ENCODE peak calls at places on chromosomes 16 and 17, in six cellular contexts. One of them, this sample, is unnamed.

GRCh38 chr16:58098207-58099096 is 30.7 kb downstream of the CFAP20 start:
- DNase-seq in right atrium auricular region: no peak
- DNase-seq in colonic mucosa: no peak
- DNase-seq in HAP-1: no peak
- DNase-seq in ovary: no peak
- DNase-seq in cardiac muscle cell: no peak
- DNase-seq in this sample: no peak

GRCh38 chr17:62030264-62030663 is 34.8 kb downstream of the MED13 start:
- DNase-seq in right atrium auricular region: no peak
- DNase-seq in colonic mucosa: no peak
- DNase-seq in HAP-1: no peak
- DNase-seq in ovary: no peak
- DNase-seq in cardiac muscle cell: no peak
- DNase-seq in this sample: no peak

GRCh38 chr17:880074-880870 is 98.1 kb downstream of the MRM3 start:
- DNase-seq in right atrium auricular region: no peak
- DNase-seq in colonic mucosa: no peak
- DNase-seq in HAP-1: no peak
- DNase-seq in ovary: no peak
- DNase-seq in cardiac muscle cell: no peak
- DNase-seq in this sample: no peak

GRCh38 chr17:82235775-82236141 is 6.9 kb downstream of the SLC16A3 start:
- DNase-seq in right atrium auricular region: no peak
- DNase-seq in colonic mucosa: peak; percentile 45
- DNase-seq in HAP-1: no peak
- DNase-seq in ovary: peak; percentile 73
- DNase-seq in cardiac muscle cell: no peak
- DNase-seq in this sample: no peak

GRCh38 chr16:46649571-46649970 is 28.4 kb upstream of the SHCBP1 start:
- DNase-seq in right atrium auricular region: peak; percentile 84
- DNase-seq in colonic mucosa: peak; percentile 31
- DNase-seq in HAP-1: no peak
- DNase-seq in ovary: no peak
- DNase-seq in cardiac muscle cell: no peak
- DNase-seq in this sample: no peak

GRCh38 chr17:69428252-69428980 is 13.9 kb downstream of the MAP2K6 start:
- DNase-seq in right atrium auricular region: no peak
- DNase-seq in colonic mucosa: peak; percentile 70
- DNase-seq in HAP-1: no peak
- DNase-seq in ovary: no peak
- DNase-seq in cardiac muscle cell: no peak
- DNase-seq in this sample: no peak

GRCh38 chr17:5031365-5032082 is 3.7 kb downstream of the SLC52A1 start:
- DNase-seq in right atrium auricular region: peak; percentile 76
- DNase-seq in colonic mucosa: peak; percentile 90
- DNase-seq in HAP-1: peak; percentile 92
- DNase-seq in ovary: peak; percentile 82
- DNase-seq in cardiac muscle cell: peak; percentile 88
- DNase-seq in this sample: peak; percentile 77

GRCh38 chr17:45221081-45221996 is at the start of gene FMNL1:
- DNase-seq in right atrium auricular region: no peak
- DNase-seq in colonic mucosa: peak; percentile 47
- DNase-seq in HAP-1: peak; percentile 43
- DNase-seq in ovary: no peak
- DNase-seq in cardiac muscle cell: no peak
- DNase-seq in this sample: no peak

GRCh38 chr17:57623620-57624019 is 121.5 kb downstream of the CCDC182 start:
- DNase-seq in right atrium auricular region: no peak
- DNase-seq in colonic mucosa: no peak
- DNase-seq in HAP-1: no peak
- DNase-seq in ovary: peak; percentile 16
- DNase-seq in cardiac muscle cell: no peak
- DNase-seq in this sample: no peak

GRCh38 chr17:74190807-74191206 is 12.7 kb upstream of the RPL38 start:
- DNase-seq in right atrium auricular region: no peak
- DNase-seq in colonic mucosa: no peak
- DNase-seq in HAP-1: no peak
- DNase-seq in ovary: no peak
- DNase-seq in cardiac muscle cell: peak; percentile 79
- DNase-seq in this sample: peak; percentile 71

DNA sequence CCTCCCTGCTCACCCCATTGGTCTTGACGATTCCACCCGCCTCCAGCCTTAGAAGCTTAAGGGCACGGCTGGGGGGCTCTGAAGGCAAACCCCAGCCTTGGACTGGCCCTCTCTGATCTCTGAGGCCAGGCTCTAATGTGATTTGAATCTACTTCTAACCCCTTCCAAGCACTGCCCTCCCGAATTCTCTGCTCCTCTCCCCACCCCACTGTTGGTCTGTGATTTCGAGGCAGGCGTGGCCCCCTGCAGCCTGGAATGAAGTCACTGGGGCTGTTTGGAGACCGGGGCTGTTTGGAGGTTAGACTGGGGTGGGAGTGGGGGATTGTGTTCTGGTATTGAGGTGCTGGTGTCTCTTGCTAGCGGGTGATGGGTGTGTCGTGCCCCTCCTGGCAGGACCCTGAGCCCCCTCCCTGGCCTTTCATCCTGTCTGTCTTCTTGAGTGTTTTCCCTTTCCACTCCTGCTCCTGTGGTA is 2.2 kb downstream of the GRB7 start:
- DNase-seq in right atrium auricular region: no peak
- DNase-seq in colonic mucosa: no peak
- DNase-seq in HAP-1: no peak
- DNase-seq in ovary: no peak
- DNase-seq in cardiac muscle cell: no peak
- DNase-seq in this sample: no peak
- H3K4me3 ChIP-seq in right atrium auricular region: no peak overlapping the region
- H3K4me3 ChIP-seq in colonic mucosa: peak overlapping the region; percentile 40
- H3K4me3 ChIP-seq in HAP-1: no peak overlapping the region
- H3K4me3 ChIP-seq in ovary: peak overlapping the region; percentile 11
- H3K4me3 ChIP-seq in cardiac muscle cell: no peak overlapping the region
- H3K4me3 ChIP-seq in this sample: peak overlapping the region; percentile 73

GRCh38 chr17:75271955-75272847 is 1.2 kb upstream of the MIF4GD start:
- DNase-seq in right atrium auricular region: no peak
- DNase-seq in colonic mucosa: no peak
- DNase-seq in HAP-1: no peak
- DNase-seq in ovary: peak; percentile 56
- DNase-seq in cardiac muscle cell: no peak
- DNase-seq in this sample: no peak
- H3K4me3 ChIP-seq in right atrium auricular region: peak overlapping the region; percentile 68
- H3K4me3 ChIP-seq in colonic mucosa: peak overlapping the region; percentile 92
- H3K4me3 ChIP-seq in HAP-1: peak overlapping the region; percentile 79
- H3K4me3 ChIP-seq in ovary: peak overlapping the region; percentile 82
- H3K4me3 ChIP-seq in cardiac muscle cell: peak overlapping the region; percentile 94
- H3K4me3 ChIP-seq in this sample: peak overlapping the region; percentile 97

DNA sequence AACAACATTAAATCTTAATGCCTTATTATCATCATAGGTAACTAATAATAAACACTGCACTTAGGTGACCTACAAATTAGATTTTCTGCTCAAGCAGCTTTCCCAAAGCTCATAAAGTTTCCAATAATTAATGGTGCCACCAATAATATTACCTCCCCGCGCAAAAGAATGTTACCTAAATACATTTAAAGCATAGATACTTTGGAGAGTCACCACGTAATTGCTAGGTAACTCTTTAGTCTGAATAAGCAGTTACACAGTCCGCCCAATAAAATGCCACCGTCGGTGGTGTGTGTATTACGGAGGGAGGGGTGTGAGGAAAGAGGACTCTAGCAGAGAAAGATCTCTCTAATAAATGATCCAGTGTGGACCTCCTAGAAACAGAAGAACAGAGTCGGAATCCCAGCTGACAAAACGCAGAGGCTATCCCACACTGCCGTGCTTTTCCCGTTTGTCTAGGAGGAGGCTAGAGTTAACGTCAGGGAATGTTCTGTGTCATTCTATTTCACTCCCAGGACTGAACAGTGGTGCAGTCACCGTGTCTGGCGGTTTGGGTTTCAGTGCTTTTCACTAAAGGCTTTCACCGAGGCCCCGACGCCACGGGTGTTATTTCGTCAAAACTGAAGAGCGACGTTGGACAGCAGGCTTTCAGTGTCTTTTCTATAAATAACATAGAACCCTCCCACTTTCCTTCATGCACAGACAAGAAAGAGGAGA is 644 bp downstream of the RNFT1 start:
- DNase-seq in right atrium auricular region: peak; percentile 65
- DNase-seq in colonic mucosa: peak; percentile 50
- DNase-seq in HAP-1: peak; percentile 44
- DNase-seq in ovary: no peak
- DNase-seq in cardiac muscle cell: peak; percentile 58
- DNase-seq in this sample: peak; percentile 46
- H3K4me3 ChIP-seq in right atrium auricular region: peak overlapping the region; percentile 92
- H3K4me3 ChIP-seq in colonic mucosa: peak overlapping the region; percentile 81
- H3K4me3 ChIP-seq in HAP-1: peak overlapping the region; percentile 93
- H3K4me3 ChIP-seq in ovary: peak overlapping the region; percentile 79
- H3K4me3 ChIP-seq in cardiac muscle cell: peak overlapping the region; percentile 62
- H3K4me3 ChIP-seq in this sample: peak overlapping the region; percentile 71

GRCh38 chr16:19853973-19854876 is 30.4 kb downstream of the GPRC5B start:
- DNase-seq in right atrium auricular region: no peak
- DNase-seq in colonic mucosa: no peak
- DNase-seq in HAP-1: peak; percentile 26
- DNase-seq in ovary: no peak
- DNase-seq in cardiac muscle cell: no peak
- DNase-seq in this sample: no peak

GRCh38 chr16:19856120-19856519 is 28.5 kb downstream of the GPRC5B start:
- DNase-seq in right atrium auricular region: no peak
- DNase-seq in colonic mucosa: no peak
- DNase-seq in HAP-1: no peak
- DNase-seq in ovary: no peak
- DNase-seq in cardiac muscle cell: no peak
- DNase-seq in this sample: no peak

GRCh38 chr16:19850131-19850817 is 34.4 kb downstream of the GPRC5B start:
- DNase-seq in right atrium auricular region: no peak
- DNase-seq in colonic mucosa: no peak
- DNase-seq in HAP-1: no peak
- DNase-seq in ovary: no peak
- DNase-seq in cardiac muscle cell: no peak
- DNase-seq in this sample: no peak

GRCh38 chr16:19851476-19851875 is 33.2 kb downstream of the GPRC5B start:
- DNase-seq in right atrium auricular region: no peak
- DNase-seq in colonic mucosa: no peak
- DNase-seq in HAP-1: no peak
- DNase-seq in ovary: no peak
- DNase-seq in cardiac muscle cell: no peak
- DNase-seq in this sample: no peak

DNA sequence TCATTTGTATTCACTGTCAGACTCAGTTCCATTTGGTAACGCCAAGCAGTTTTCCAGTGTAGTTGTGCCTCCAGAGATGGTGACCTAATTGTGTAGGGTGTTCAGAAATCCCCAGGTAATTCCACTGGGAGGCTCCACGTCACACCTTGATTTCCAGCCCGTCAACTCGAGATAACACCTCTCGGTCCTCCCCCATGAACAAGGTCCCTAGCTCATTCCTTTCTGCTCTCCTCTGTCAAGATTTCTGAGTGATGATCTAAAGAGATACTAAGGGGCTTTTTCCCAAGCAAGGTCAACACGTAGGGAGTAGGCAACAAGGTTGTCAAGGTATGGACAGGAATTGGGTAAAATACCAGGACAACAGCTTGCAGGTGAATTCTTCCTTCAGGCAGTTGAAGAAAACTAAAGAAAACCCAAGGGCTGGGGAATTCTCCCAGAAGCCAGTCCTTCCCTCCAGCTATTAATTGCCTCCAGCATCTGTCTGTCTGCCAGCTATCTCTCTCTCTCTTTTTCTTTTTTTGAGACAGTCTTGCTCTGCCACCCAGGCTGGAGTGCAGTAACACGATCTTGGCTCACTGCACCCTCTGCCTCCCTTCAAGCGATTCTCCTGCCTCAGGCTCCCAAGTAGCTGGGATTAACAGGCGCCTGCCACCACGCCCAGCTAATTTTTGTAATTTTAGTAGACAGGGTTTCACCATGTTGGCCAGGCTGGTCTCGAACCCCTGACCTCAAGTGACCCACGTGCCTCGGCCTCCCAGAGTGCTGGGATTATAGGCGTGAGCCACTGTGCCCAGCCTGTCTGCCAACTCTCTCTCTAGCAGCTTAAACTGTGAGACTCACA is 31.3 kb downstream of the GPRC5B start:
- DNase-seq in right atrium auricular region: no peak
- DNase-seq in colonic mucosa: no peak
- DNase-seq in HAP-1: no peak
- DNase-seq in ovary: no peak
- DNase-seq in cardiac muscle cell: no peak
- DNase-seq in this sample: no peak
- H3K4me3 ChIP-seq in right atrium auricular region: no peak overlapping the region
- H3K4me3 ChIP-seq in colonic mucosa: no peak overlapping the region
- H3K4me3 ChIP-seq in HAP-1: no peak overlapping the region
- H3K4me3 ChIP-seq in ovary: no peak overlapping the region
- H3K4me3 ChIP-seq in cardiac muscle cell: no peak overlapping the region
- H3K4me3 ChIP-seq in this sample: no peak overlapping the region

GRCh38 chr16:88781140-88782077 is 3.6 kb downstream of the PIEZO1 start:
- DNase-seq in right atrium auricular region: no peak
- DNase-seq in colonic mucosa: no peak
- DNase-seq in HAP-1: no peak
- DNase-seq in ovary: peak; percentile 33
- DNase-seq in cardiac muscle cell: no peak
- DNase-seq in this sample: no peak
- H3K4me3 ChIP-seq in right atrium auricular region: no peak overlapping the region
- H3K4me3 ChIP-seq in colonic mucosa: no peak overlapping the region
- H3K4me3 ChIP-seq in HAP-1: no peak overlapping the region
- H3K4me3 ChIP-seq in ovary: no peak overlapping the region
- H3K4me3 ChIP-seq in cardiac muscle cell: no peak overlapping the region
- H3K4me3 ChIP-seq in this sample: no peak overlapping the region